ENCODE peak calls at places on chromosome 9, in five cellular contexts. T, U, Q, L and S are unnamed samples. For H3K4me1 and H3K9me3, the result is how much of the 10 kb centered on the place peaks cover.

GRCh38 chr9:2758162-2758950 is 41.0 kb downstream of the KCNV2 start:
- DNase-seq in L (no peak), T (no peak), Q (no peak), U (no peak), S (no peak)

GRCh38 chr9:27865031-27865438 is 291.8 kb upstream of the C9orf72 start:
- DNase-seq in L (no peak), T (no peak), U (no peak), Q (peak), S (no peak)

GRCh38 chr9:88426651-88427050 is 38.4 kb downstream of the SPIN1 start:
- DNase-seq in T (no peak), U (no peak), Q (no peak), L (no peak), S (no peak)

GRCh38 chr9:75185585-75186170 is 97.4 kb downstream of the OSTF1 start:
- DNase-seq in L (peak), T (no peak), Q (peak), U (peak), S (no peak)

GRCh38 chr9:88753691-88754367 is 218.9 kb downstream of the NXNL2 start:
- DNase-seq in U (no peak), T (no peak), L (peak), Q (no peak), S (no peak)

GRCh38 chr9:84397822-84398221 is 57.3 kb upstream of the SLC28A3 start:
- DNase-seq in U (no peak), Q (peak), L (no peak), T (no peak), S (no peak)

GRCh38 chr9:19493174-19493811 is 84.5 kb downstream of the ACER2 start:
- DNase-seq in U (peak), L (no peak), T (no peak), Q (peak), S (peak)

GRCh38 chr9:136346157-136346481 is 17.4 kb downstream of the DNLZ start:
- DNase-seq in Q (no peak), L (no peak), T (no peak), U (no peak), S (no peak)

GRCh38 chr9:120783611-120784047 is 9.6 kb downstream of the FBXW2 start:
- DNase-seq in L (no peak), T (no peak), Q (peak), U (no peak), S (no peak)

GRCh38 chr9:99054581-99054980 is 50.3 kb upstream of the TGFBR1 start:
- DNase-seq in U (no peak), L (no peak), T (no peak), Q (peak), S (no peak)

GRCh38 chr9:99785010-99785590 is 36.6 kb upstream of the NR4A3 start:
- DNase-seq in T (no peak), L (no peak), U (peak), Q (no peak), S (no peak)

GRCh38 chr9:107847977-107848376 is 358.4 kb upstream of the KLF4 start:
- DNase-seq in T (no peak), L (no peak), Q (peak), U (no peak), S (no peak)

GRCh38 chr9:37617837-37618236 is 25.4 kb upstream of the TOMM5 start:
- DNase-seq in T (no peak), Q (peak), L (no peak), U (peak), S (no peak)

GRCh38 chr9:99040911-99041582 is 63.9 kb upstream of the TGFBR1 start:
- DNase-seq in L (no peak), U (peak), T (no peak), Q (peak), S (no peak)

GRCh38 chr9:114856210-114856941 is 50.5 kb upstream of the TNFSF15 start:
- DNase-seq in U (no peak), T (no peak), Q (peak), L (no peak), S (no peak)

GRCh38 chr9:122382901-122383850 is 12.4 kb downstream of the PTGS1 start:
- DNase-seq in Q (peak), U (no peak), T (no peak), L (no peak), S (no peak)

GRCh38 chr9:108973876-108974275 is 39.4 kb downstream of the CTNNAL1 start:
- DNase-seq in T (no peak), U (no peak), Q (no peak), L (no peak), S (no peak)

GRCh38 chr9:69307446-69308216 is 17.4 kb upstream of the ENTREP1 start:
- DNase-seq in T (no peak), L (no peak), Q (peak), U (peak), S (no peak)

GRCh38 chr9:28650327-28650726 is 1077.0 kb upstream of the C9orf72 start:
- DNase-seq in L (no peak), U (no peak), T (no peak), Q (no peak), S (no peak)

GRCh38 chr9:87577746-87578145 is 80.1 kb downstream of the DAPK1 start:
- DNase-seq in Q (no peak), L (no peak), T (no peak), U (no peak), S (no peak)

DNA sequence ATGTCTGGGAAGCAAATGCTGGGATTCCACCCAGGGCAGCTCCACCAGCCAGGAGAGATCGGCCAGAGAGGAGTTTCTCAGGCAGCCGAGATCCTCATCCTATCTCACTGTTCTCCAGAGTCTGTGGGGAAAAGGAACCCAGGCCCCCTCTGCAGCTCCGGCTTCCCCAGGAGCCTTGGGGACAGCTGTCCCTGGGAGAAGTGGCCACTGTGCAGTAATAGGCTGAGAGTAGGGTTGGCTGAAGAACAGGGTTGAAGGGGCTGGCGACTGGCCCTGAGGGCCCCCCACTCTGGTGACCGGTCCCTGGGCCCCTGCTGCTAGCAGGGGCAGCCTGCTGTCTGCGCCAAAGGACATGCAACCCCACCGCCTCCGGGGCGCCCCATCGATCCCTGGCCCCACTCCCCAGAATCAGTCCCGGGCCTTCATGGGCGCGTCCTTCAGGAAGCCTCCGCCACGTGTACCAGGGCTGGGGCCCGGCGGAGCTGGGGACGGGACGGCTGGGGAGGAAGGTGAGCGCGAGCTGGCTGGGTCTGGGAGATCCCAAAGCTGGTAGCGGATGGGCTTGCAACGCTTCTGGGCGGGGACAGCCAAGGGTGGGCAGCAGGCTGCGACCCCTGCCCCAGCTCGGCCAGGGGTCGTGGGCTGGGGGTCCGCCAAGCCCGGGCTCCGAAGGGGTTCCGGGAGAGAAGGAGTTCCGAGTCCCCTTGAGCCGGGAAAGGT is 44.0 kb upstream of the STXBP1 start:
- DNase-seq in Q (peak), U (peak), L (peak), T (no peak), S (no peak)
- H3K4me3 ChIP-seq in Q (peak), U (peak), L (peak), T (peak), S (peak)

DNA sequence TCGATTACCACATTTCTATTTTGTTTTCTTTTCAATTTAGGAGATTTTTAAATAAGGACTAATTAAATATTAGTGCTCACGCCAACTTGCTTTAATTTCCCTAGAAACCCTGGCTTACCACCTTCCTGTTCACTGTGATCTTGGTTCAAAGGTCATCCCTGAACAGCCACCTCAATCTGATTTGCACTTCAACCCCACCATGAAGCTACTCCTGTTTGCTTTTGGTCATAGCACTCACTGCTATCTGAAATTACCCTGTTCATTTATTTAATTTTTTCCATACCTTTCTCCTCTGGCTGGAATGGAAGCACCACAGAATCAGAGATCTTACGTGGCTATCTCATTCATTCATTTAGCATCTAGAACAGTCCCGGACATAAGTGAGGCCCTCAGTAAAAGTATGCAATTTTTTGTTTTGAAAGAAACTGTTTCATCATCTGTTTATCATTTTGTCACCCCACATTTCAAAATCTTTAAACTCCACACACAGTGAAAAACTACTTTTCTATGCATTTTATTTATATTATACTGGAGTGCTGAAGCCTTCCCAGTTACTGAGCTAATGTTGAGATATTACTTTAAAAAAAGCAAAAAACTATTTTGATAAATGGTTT is 17.2 kb upstream of the ADAMTSL1 start:
- DNase-seq in U (no peak), Q (no peak), L (no peak), T (no peak), S (no peak)
- H3K4me1 ChIP-seq in U (under half), Q (under half), L (under half), T (under half), S (under half)

DNA sequence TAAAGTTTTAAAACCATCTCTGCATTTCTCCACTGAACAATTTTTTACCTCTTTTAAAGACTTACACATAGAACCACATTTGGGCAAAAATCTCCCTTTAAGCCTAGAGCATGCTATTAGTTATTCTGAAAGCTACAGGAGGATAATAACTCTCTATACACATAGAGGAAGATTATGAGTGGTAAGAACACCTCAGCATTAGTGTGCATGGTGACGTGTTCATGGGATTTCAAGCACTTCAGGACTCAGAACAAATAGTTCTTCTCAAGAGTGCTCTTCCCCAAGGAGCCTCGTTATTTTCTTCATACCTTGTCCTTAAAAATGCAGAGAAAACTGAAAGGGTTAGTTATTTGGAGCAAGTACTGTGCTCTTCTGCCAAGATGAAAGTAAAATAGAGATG is 256.9 kb upstream of the TUSC1 start:
- DNase-seq in U (no peak), T (no peak), L (no peak), Q (peak), S (no peak)
- H3K9me3 ChIP-seq in U (under half), T (under half), L (under half), Q (under half), S (under half)

GRCh38 chr9:91202757-91203283 is 158.9 kb downstream of the AUH start:
- DNase-seq in Q (no peak), U (no peak), T (no peak), L (no peak), S (no peak)
- H3K4me3 ChIP-seq in Q (no peak), U (peak), T (no peak), L (no peak), S (no peak)

GRCh38 chr9:129487307-129487657 is 133.6 kb downstream of the C9orf50 start:
- DNase-seq in U (no peak), L (no peak), T (no peak), Q (no peak), S (no peak)
- H3K4me1 ChIP-seq in U (under half), L (under half), T (under half), Q (half or more), S (half or more)

DNA sequence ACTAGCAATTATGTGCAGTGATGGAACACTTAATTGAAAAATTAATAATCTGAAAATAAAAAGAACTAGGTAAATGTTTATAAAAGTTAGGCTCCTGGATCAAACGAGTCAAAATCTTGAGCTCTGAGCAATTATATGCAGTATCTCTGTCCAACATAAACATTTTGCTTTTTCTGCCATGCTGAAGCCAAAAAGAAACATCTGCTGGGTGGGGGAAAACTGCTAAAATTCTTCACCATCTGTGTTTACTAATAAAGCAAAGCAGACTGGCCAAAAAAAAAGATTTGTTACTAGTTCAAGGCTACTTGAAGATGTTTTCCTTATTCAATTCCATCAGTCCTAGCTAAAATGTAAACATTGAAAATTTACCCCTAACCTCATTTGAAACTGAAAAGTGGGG is 29.7 kb downstream of the GTF3C4 start:
- DNase-seq in T (no peak), U (no peak), Q (no peak), L (no peak), S (no peak)
- H3K9me3 ChIP-seq in T (under half), U (half or more), Q (under half), L (under half), S (under half)

GRCh38 chr9:101631892-101632291 is 37.1 kb upstream of the PPP3R2 start:
- DNase-seq in T (no peak), Q (no peak), L (no peak), U (no peak), S (no peak)
- H3K4me3 ChIP-seq in T (no peak), Q (no peak), L (no peak), U (no peak), S (no peak)

DNA sequence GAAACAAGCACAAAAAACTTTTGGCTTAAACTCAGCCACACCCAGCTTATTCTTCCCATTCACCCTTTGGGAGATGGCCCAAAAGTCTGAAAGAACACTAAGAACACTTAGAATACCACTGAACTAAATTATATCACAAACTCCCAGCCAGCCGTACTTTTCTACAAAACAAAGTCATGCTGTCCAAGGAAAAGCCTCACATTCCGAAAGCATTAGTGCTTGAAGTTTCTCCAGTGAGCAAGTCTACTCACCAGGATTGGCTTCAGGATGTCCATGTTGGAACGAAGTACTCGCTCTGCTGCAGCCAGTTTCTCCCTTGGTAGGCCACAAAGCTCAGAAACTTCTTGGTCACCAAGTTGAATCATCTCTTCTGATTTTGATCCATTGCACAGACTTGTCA is 69.7 kb downstream of the ABCA1 start:
- DNase-seq in L (no peak), Q (peak), T (no peak), U (no peak), S (no peak)
- H3K4me1 ChIP-seq in L (under half), Q (under half), T (under half), U (under half), S (under half)